ENCODE peak calls at places on chromosomes 11 and 22, in seven cellular contexts. B, Q, T, Y, O, W and H are unnamed samples.

GRCh38 chr22:44916281-44917231 is 93.2 kb downstream of the PHF21B start:
- DNase-seq in B (no peak), Q (no peak), T (no peak), Y (no peak), O (no peak), W (no peak), H (no peak)

GRCh38 chr11:76626921-76627391 is 43.6 kb downstream of the LRRC32 start:
- DNase-seq in B (peak; percentile 88), Q (no peak), T (no peak), Y (no peak), O (no peak), W (no peak), H (no peak)

GRCh38 chr22:38062782-38063181 is 5.6 kb downstream of the PICK1 start:
- DNase-seq in B (no peak), Q (no peak), T (no peak), Y (no peak), O (no peak), W (no peak), H (no peak)

GRCh38 chr11:10181811-10182210 is 112.2 kb downstream of the SBF2 start:
- DNase-seq in B (no peak), Q (peak; percentile 21), T (peak; percentile 17), Y (peak; percentile 26), O (peak; percentile 32), W (no peak), H (no peak)

GRCh38 chr22:20084547-20085413 is 4.7 kb downstream of the DGCR8 start:
- DNase-seq in B (no peak), Q (peak; percentile 88), T (no peak), Y (no peak), O (peak; percentile 50), W (peak; percentile 82), H (peak; percentile 97)

GRCh38 chr22:29152381-29153138 is 53.1 kb upstream of the EMID1 start:
- DNase-seq in B (no peak), Q (no peak), T (no peak), Y (no peak), O (no peak), W (no peak), H (peak; percentile 92)

GRCh38 chr22:25406510-25407210 is 157.8 kb upstream of the GRK3 start:
- DNase-seq in B (no peak), Q (no peak), T (no peak), Y (no peak), O (peak; percentile 43), W (no peak), H (no peak)

GRCh38 chr22:46501701-46502100 is 35.7 kb downstream of the CELSR1 start:
- DNase-seq in B (no peak), Q (no peak), T (no peak), Y (no peak), O (no peak), W (no peak), H (no peak)

GRCh38 chr22:41687901-41688364 is 734 bp downstream of the SNU13 start:
- DNase-seq in B (no peak), Q (peak; percentile 27), T (no peak), Y (no peak), O (no peak), W (no peak), H (peak; percentile 20)

GRCh38 chr11:33696931-33697638 is 3.5 kb downstream of the C11orf91 start:
- DNase-seq in B (no peak), Q (no peak), T (no peak), Y (no peak), O (no peak), W (no peak), H (no peak)

DNA sequence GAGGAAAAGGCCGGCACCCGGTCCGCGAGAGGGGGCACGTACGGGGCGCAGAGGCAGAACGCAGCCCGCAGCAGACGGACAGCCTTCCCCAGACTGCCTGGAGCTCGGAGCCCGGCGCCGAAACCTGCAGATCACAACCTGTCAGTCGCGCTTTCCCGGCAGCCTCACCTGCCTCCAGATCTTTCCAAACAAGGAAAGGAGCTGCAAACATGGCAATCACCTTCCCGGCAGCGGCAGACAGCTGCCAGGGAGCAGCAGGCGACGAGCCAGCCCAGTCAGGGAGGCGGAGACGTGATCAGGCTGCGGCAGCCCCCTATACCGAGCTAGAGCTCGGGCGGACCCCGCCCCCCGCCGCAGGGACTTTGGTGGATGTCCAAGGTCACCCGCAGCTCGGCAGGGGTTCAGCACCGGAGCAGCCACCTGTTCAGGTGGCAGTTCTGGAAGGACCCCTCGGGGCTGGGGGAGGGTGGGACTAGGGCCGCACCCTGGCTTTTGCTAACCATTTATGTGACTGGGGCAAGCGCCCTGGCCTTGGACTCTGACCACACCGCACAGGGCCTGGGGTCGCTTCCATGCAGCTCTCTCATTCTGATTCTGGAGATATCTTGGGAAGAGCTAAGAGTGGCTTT is 143.8 kb downstream of the NECTIN1 start:
- DNase-seq in B (no peak), Q (peak; percentile 78), T (no peak), Y (no peak), O (no peak), W (peak; percentile 76), H (no peak)
- TF ChIP-seq SIN3A in B (no peak), Q (no peak), T (no peak), Y (no peak), O (no peak), W (no peak), H (no peak)

GRCh38 chr11:93852242-93852641 is 1.8 kb upstream of the VSTM5 start:
- DNase-seq in B (no peak), Q (no peak), T (no peak), Y (no peak), O (no peak), W (peak; percentile 26), H (no peak)
- TF ChIP-seq SIN3A in B (no peak), Q (no peak), T (no peak), Y (no peak), O (no peak), W (no peak), H (no peak)

DNA sequence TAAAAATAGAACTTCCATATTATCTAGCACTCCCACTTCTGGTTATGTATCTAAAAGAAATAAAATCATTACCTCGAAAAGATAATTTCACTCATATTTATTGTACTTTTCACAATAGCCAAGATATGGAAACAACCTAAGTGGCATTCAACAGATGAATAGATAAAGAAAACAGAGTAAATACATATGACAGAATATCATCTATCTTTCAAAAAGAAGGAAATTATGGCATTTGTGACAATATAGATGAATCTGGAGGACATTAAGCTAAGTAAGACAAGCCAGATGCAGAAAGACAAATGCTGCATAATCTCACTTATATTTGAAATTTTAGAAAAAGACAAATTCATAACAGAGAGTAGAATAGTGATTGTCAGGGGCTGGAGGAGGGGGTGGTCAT is 590.0 kb upstream of the ANO3 start:
- DNase-seq in B (no peak), Q (no peak), T (no peak), Y (no peak), O (no peak), W (no peak), H (no peak)
- TF ChIP-seq SIN3A in B (no peak), Q (no peak), T (no peak), Y (no peak), O (no peak), W (no peak), H (no peak)

GRCh38 chr22:36823177-36823839 is 6.5 kb upstream of the PVALB start:
- DNase-seq in B (no peak), Q (no peak), T (no peak), Y (no peak), O (no peak), W (no peak), H (no peak)
- TF ChIP-seq SIN3A in B (no peak), Q (no peak), T (no peak), Y (no peak), O (no peak), W (no peak), H (no peak)

GRCh38 chr11:115916596-115916995 is 412.4 kb upstream of the CADM1 start:
- DNase-seq in B (no peak), Q (no peak), T (no peak), Y (no peak), O (no peak), W (no peak), H (no peak)
- TF ChIP-seq SIN3A in B (no peak), Q (no peak), T (no peak), Y (no peak), O (no peak), W (no peak), H (no peak)

GRCh38 chr11:115084191-115084590 is 405.9 kb downstream of the NXPE2 start:
- DNase-seq in B (no peak), Q (no peak), T (no peak), Y (no peak), O (no peak), W (no peak), H (no peak)
- TF ChIP-seq SIN3A in B (no peak), Q (no peak), T (no peak), Y (no peak), O (no peak), W (no peak), H (no peak)

GRCh38 chr11:12538889-12539421 is 135.3 kb upstream of the TEAD1 start:
- DNase-seq in B (no peak), Q (no peak), T (no peak), Y (no peak), O (no peak), W (no peak), H (no peak)

GRCh38 chr11:12541588-12542151 is 132.6 kb upstream of the TEAD1 start:
- DNase-seq in B (no peak), Q (no peak), T (no peak), Y (no peak), O (no peak), W (no peak), H (no peak)

GRCh38 chr11:12540913-12541587 is 133.2 kb upstream of the TEAD1 start:
- DNase-seq in B (no peak), Q (no peak), T (no peak), Y (no peak), O (no peak), W (peak; percentile 43), H (no peak)

GRCh38 chr11:12539570-12539969 is 134.7 kb upstream of the TEAD1 start:
- DNase-seq in B (no peak), Q (no peak), T (no peak), Y (no peak), O (no peak), W (no peak), H (no peak)

GRCh38 chr11:12540075-12540685 is 134.0 kb upstream of the TEAD1 start:
- DNase-seq in B (no peak), Q (no peak), T (no peak), Y (peak; percentile 10), O (no peak), W (no peak), H (no peak)
- TF ChIP-seq SIN3A in B (no peak), Q (no peak), T (no peak), Y (no peak), O (no peak), W (no peak), H (no peak)